ENCODE peak calls at places on chromosomes 4 and X, in eight cellular contexts. T is transverse colon, G is WTC11, C is ovary, L is left ventricle myocardium inferior, S is GM20000, X is coronary artery, I is nephron progenitor cell. U is an unnamed sample.

GRCh38 chr4:69568787-69569186 is 70.7 kb downstream of the UGT2A2 start:
- DNase-seq in G (no peak), L (no peak), S (no peak), X (no peak), C (no peak), T (no peak), I (no peak), U (no peak)

GRCh38 chr4:15665738-15666365 is 10.7 kb upstream of the FBXL5 start:
- DNase-seq in T (peak; percentile 25), I (no peak), C (no peak), X (no peak), G (no peak), L (no peak), S (no peak), U (no peak)

GRCh38 chr4:138192113-138192512 is 50.0 kb downstream of the SLC7A11 start:
- DNase-seq in T (no peak), I (no peak), L (no peak), S (no peak), C (no peak), G (no peak), X (no peak), U (no peak)

GRCh38 chr4:11427201-11427996 is 1.3 kb downstream of the HS3ST1 start:
- DNase-seq in T (no peak), S (no peak), L (no peak), C (peak; percentile 48), I (peak; percentile 30), G (peak; percentile 14), X (no peak), U (no peak)

GRCh38 chrX:82816572-82816971 is 691.5 kb upstream of the POU3F4 start:
- DNase-seq in C (no peak), L (no peak), X (no peak), I (no peak), T (no peak), G (no peak), S (no peak), U (no peak)

GRCh38 chrX:130566028-130566683 is 164.4 kb downstream of the RBMX2 start:
- DNase-seq in G (no peak), I (no peak), L (no peak), T (no peak), X (no peak), C (no peak), S (no peak), U (no peak)

GRCh38 chrX:131812847-131813825 is 210.0 kb upstream of the STK26 start:
- DNase-seq in G (no peak), T (peak; percentile 82), C (peak; percentile 82), S (peak; percentile 59), L (no peak), I (no peak), X (no peak), U (peak; percentile 52)

GRCh38 chr4:86640469-86640868 is 46.4 kb downstream of the PTPN13 start:
- DNase-seq in T (no peak), L (no peak), S (no peak), I (no peak), X (no peak), C (no peak), G (no peak), U (no peak)

GRCh38 chr4:153079824-153080486 is 124.3 kb upstream of the TRIM2 start:
- DNase-seq in X (no peak), I (no peak), L (no peak), S (no peak), G (no peak), C (no peak), T (no peak), U (no peak)

GRCh38 chr4:3254302-3255131 is 5.6 kb downstream of the MSANTD1 start:
- DNase-seq in X (peak; percentile 62), S (no peak), C (peak; percentile 13), L (peak; percentile 10), G (peak; percentile 7), T (peak; percentile 5), I (no peak), U (peak; percentile 5)

GRCh38 chr4:156771171-156771837 is 200.3 kb downstream of the PDGFC start:
- DNase-seq in G (no peak), T (no peak), C (no peak), L (no peak), S (no peak), I (peak; percentile 6), X (no peak), U (no peak)

GRCh38 chr4:94444771-94445170 is 7.0 kb upstream of the PDLIM5 start:
- DNase-seq in T (no peak), S (no peak), X (no peak), C (no peak), I (no peak), G (no peak), L (no peak), U (no peak)

GRCh38 chr4:127049506-127049905 is 583.3 kb upstream of the INTU start:
- DNase-seq in I (no peak), T (no peak), C (no peak), S (no peak), G (no peak), L (no peak), X (no peak), U (no peak)

GRCh38 chr4:134544303-134544761 is 342.7 kb upstream of the PABPC4L start:
- DNase-seq in G (no peak), S (no peak), I (no peak), T (peak; percentile 11), L (no peak), C (no peak), X (no peak), U (no peak)

GRCh38 chrX:103773445-103773844 is 3.2 kb upstream of the PLP1 start:
- DNase-seq in C (no peak), G (no peak), T (no peak), X (no peak), S (no peak), L (no peak), I (no peak), U (no peak)

GRCh38 chr4:33882246-33882990 is 2361.9 kb downstream of the ARAP2 start:
- DNase-seq in I (no peak), T (no peak), X (no peak), L (no peak), C (no peak), G (no peak), S (no peak), U (no peak)

GRCh38 chrX:97446298-97446882 is 562.7 kb downstream of the RPA4 start:
- DNase-seq in T (no peak), I (no peak), G (no peak), X (no peak), L (no peak), S (no peak), C (no peak), U (no peak)

GRCh38 chr4:132344924-132345828 is 803.9 kb upstream of the PCDH10 start:
- DNase-seq in X (no peak), G (peak; percentile 14), T (no peak), C (no peak), I (no peak), L (no peak), S (no peak), U (no peak)
- TF ChIP-seq CTCF in X (no peak), G (no peak), T (no peak), C (no peak), I (no peak), L (no peak), S (no peak), U (no peak)

GRCh38 chr4:5710065-5710961 is 688 bp upstream of the EVC start:
- DNase-seq in S (peak; percentile 47), C (no peak), X (no peak), I (no peak), G (no peak), T (no peak), L (no peak), U (no peak)

GRCh38 chr4:5712931-5713330 is 1.9 kb downstream of the EVC start:
- DNase-seq in I (no peak), X (no peak), G (no peak), T (no peak), L (no peak), S (no peak), C (no peak), U (no peak)

GRCh38 chr4:5711479-5712184 is 631 bp downstream of the EVC start:
- DNase-seq in G (peak; percentile 49), S (peak; percentile 66), T (no peak), L (peak; percentile 39), I (peak; percentile 59), C (peak; percentile 51), X (no peak), U (no peak)

GRCh38 chr4:5712517-5712916 is 1.5 kb downstream of the EVC start:
- DNase-seq in L (no peak), X (no peak), S (peak; percentile 50), T (no peak), C (no peak), I (no peak), G (no peak), U (no peak)

DNA sequence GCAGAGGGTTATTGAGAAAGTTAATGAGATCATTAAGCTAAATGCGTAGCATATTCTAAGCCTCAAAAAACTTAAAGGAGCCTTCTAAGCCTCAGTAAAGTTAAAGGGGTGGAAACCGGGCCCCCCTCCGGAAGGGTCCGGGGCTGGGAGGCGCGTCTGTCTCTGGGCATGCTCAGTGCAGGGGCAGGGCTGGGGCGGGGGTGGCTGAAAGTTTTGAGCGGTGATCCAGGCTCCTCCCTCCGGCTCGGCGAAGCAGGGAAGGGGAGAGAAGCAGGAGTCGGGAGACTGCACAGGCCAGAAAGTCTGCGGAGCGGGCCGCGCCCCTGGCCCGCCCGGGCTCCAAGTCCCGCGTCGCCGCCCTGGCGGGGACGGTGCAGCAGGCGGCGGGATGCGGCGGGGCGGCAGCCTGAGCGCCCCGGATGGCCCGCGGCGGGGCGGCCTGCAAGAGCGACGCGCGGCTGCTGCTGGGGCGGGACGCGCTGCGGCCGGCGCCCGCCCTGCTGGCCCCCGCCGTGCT is at the start of gene EVC:
- DNase-seq in I (peak; percentile 80), T (peak; percentile 63), S (peak; percentile 76), X (peak; percentile 87), L (peak; percentile 88), G (peak; percentile 79), C (peak; percentile 88), U (peak; percentile 51)
- TF ChIP-seq CTCF in I (no peak), T (no peak), S (no peak), X (no peak), L (no peak), G (no peak), C (no peak), U (no peak)

GRCh38 chrX:98516120-98516519 is 1632.4 kb downstream of the RPA4 start:
- DNase-seq in C (no peak), G (no peak), T (no peak), S (no peak), I (no peak), X (no peak), L (no peak), U (no peak)
- TF ChIP-seq CTCF in C (no peak), G (no peak), T (no peak), S (no peak), I (no peak), X (no peak), L (no peak), U (no peak)

GRCh38 chrX:110851780-110852179 is 56.2 kb upstream of the CHRDL1 start:
- DNase-seq in L (no peak), S (no peak), G (peak; percentile 5), X (no peak), C (no peak), T (no peak), I (no peak), U (no peak)

GRCh38 chrX:110852180-110852579 is 56.6 kb upstream of the CHRDL1 start:
- DNase-seq in X (no peak), T (no peak), C (no peak), G (peak; percentile 8), L (no peak), I (peak; percentile 36), S (peak; percentile 3), U (no peak)

GRCh38 chrX:110858565-110858964 is 62.9 kb upstream of the CHRDL1 start:
- DNase-seq in X (no peak), S (no peak), I (no peak), G (no peak), C (no peak), T (no peak), L (no peak), U (no peak)

GRCh38 chrX:110853610-110854009 is 58.0 kb upstream of the CHRDL1 start:
- DNase-seq in S (no peak), L (no peak), C (no peak), X (no peak), I (peak; percentile 21), G (peak; percentile 21), T (no peak), U (no peak)
- TF ChIP-seq CTCF in S (no peak), L (peak; percentile 38), C (no peak), X (no peak), I (peak; percentile 37), G (peak; percentile 17), T (peak; percentile 21), U (no peak)

U was measured in omental fat pad.